ENCODE peak calls at places on chromosomes 7 and 10, in seven cellular contexts. O is H9, S is mesendoderm, E is neuronal stem cell, N is IMR-90, R is mesenchymal stem cell, Q is H1. D is an unnamed sample.

GRCh38 chr7:22142593-22142992 is 196.9 kb upstream of the CDCA7L start:
- DNase-seq in R (no peak), N (no peak), Q (no peak), E (no peak), O (no peak), S (peak; percentile 66), D (no peak)

GRCh38 chr10:99766282-99766681 is 16.2 kb upstream of the ABCC2 start:
- DNase-seq in R (no peak), N (no peak), E (no peak), O (no peak), S (no peak), Q (no peak), D (no peak)

GRCh38 chr7:134992626-134993179 is 6.4 kb downstream of the AGBL3 start:
- DNase-seq in N (peak; percentile 52), O (no peak), R (no peak), S (no peak), E (no peak), Q (no peak), D (no peak)

GRCh38 chr7:11714205-11714604 is 117.8 kb downstream of the THSD7A start:
- DNase-seq in E (no peak), Q (no peak), R (no peak), N (no peak), S (no peak), O (no peak), D (no peak)

GRCh38 chr7:18515067-18515466 is 19.5 kb downstream of the HDAC9 start:
- DNase-seq in O (no peak), N (peak; percentile 67), R (no peak), E (no peak), S (no peak), Q (no peak), D (no peak)

GRCh38 chr10:110802551-110803238 is 69.0 kb upstream of the PDCD4 start:
- DNase-seq in O (no peak), S (peak; percentile 35), Q (no peak), E (no peak), N (peak; percentile 94), R (peak; percentile 85), D (no peak)

GRCh38 chr7:90262438-90262837 is 17.5 kb downstream of the CFAP69 start:
- DNase-seq in S (no peak), E (no peak), O (no peak), N (peak; percentile 35), Q (no peak), R (peak; percentile 20), D (no peak)

GRCh38 chr10:87608756-87609155 is 50.9 kb upstream of the PAPSS2 start:
- DNase-seq in S (peak; percentile 48), O (no peak), E (no peak), R (no peak), Q (no peak), N (no peak), D (peak; percentile 25)

GRCh38 chr10:31808258-31809218 is 120.1 kb downstream of the ARHGAP12 start:
- DNase-seq in E (peak; percentile 47), N (peak; percentile 80), S (peak; percentile 46), Q (no peak), R (peak; percentile 80), O (no peak), D (no peak)

GRCh38 chr7:28954446-28954845 is 3.7 kb downstream of the TRIL start:
- DNase-seq in S (no peak), Q (no peak), R (peak; percentile 59), E (no peak), N (no peak), O (no peak), D (no peak)

GRCh38 chr7:96521068-96521629 is 188.5 kb downstream of the SEM1 start:
- DNase-seq in N (no peak), S (no peak), Q (no peak), R (no peak), E (no peak), O (no peak), D (no peak)

GRCh38 chr10:128540806-128541739 is 414.9 kb upstream of the MKI67 start:
- DNase-seq in S (peak; percentile 56), N (no peak), Q (peak; percentile 66), E (peak; percentile 36), R (peak; percentile 19), O (peak; percentile 92), D (peak; percentile 38)

GRCh38 chr7:1857487-1858425 is 187.7 kb downstream of the ELFN1 start:
- DNase-seq in Q (no peak), N (no peak), O (no peak), S (no peak), E (no peak), R (no peak), D (no peak)

GRCh38 chr10:116765549-116766162 is 23.3 kb upstream of the HSPA12A start:
- DNase-seq in E (no peak), S (no peak), O (peak; percentile 48), Q (no peak), N (no peak), R (no peak), D (peak; percentile 18)

GRCh38 chr7:79893991-79894390 is 240.6 kb upstream of the GNAI1 start:
- DNase-seq in Q (no peak), N (peak; percentile 48), O (no peak), S (no peak), R (no peak), E (no peak), D (no peak)

GRCh38 chr7:27122075-27122910 is 8.3 kb downstream of the HOXA4 start:
- DNase-seq in O (no peak), N (peak; percentile 41), R (no peak), S (no peak), E (no peak), Q (no peak), D (no peak)

GRCh38 chr10:570631-571565 is 118.6 kb downstream of the DIP2C start:
- DNase-seq in Q (no peak), O (peak; percentile 24), N (no peak), E (no peak), S (no peak), R (no peak), D (no peak)

GRCh38 chr10:8544057-8544380 is 489.5 kb downstream of the GATA3 start:
- DNase-seq in O (no peak), Q (no peak), R (no peak), S (no peak), N (no peak), E (no peak), D (peak; percentile 97)

GRCh38 chr7:42152353-42153205 is 84.4 kb downstream of the GLI3 start:
- DNase-seq in E (peak; percentile 85), R (no peak), N (no peak), Q (no peak), O (no peak), S (no peak), D (peak; percentile 40)

GRCh38 chr10:110843031-110843430 is 28.7 kb upstream of the PDCD4 start:
- DNase-seq in O (no peak), R (no peak), N (no peak), E (no peak), Q (no peak), S (no peak), D (no peak)

GRCh38 chr10:96642973-96643372 is 56.2 kb upstream of the TM9SF3 start:
- DNase-seq in Q (peak; percentile 13), R (no peak), N (peak; percentile 31), O (peak; percentile 67), S (peak; percentile 52), E (peak; percentile 29), D (peak; percentile 95)

GRCh38 chr7:1569440-1569832 is 396 bp downstream of the PSMG3 start:
- DNase-seq in O (no peak), Q (no peak), E (no peak), R (peak; percentile 17), S (no peak), N (no peak), D (no peak)

GRCh38 chr10:96073722-96074121 is 30.3 kb downstream of the CCNJ start:
- DNase-seq in N (peak; percentile 85), Q (no peak), E (no peak), S (no peak), O (no peak), R (peak; percentile 41), D (peak; percentile 97)

DNA sequence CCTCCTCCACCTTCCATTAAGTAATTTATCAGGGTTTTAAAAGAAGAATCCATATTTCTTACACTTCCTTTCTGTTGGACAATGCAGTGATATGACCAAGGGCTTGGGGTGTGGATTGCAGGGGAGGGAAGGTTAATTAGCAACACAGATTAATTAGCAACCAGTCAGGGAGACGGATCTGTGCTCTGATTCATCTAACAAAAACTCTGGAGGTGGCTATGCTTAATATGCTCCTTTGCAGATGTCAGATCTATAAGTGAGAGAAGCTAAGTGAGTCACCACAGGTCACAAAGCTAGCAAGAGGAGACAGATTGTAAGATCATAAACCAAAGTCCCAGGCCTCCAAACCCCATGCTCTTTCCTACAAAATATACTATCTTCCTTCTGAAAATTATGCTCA is 178.8 kb upstream of the ITGB1 start:
- DNase-seq in N (peak; percentile 78), Q (no peak), E (no peak), R (peak; percentile 45), S (no peak), O (no peak), D (peak; percentile 28)
- H3K4me2 ChIP-seq in N (peak overlapping the region; percentile 28), Q (no peak overlapping the region), E (no peak overlapping the region), R (no peak overlapping the region), S (no peak overlapping the region), O (no peak overlapping the region), D (no peak overlapping the region)

GRCh38 chr10:29921071-29921446 is 138.3 kb downstream of the JCAD start:
- DNase-seq in O (no peak), S (no peak), N (no peak), R (no peak), Q (no peak), E (no peak), D (no peak)
- H4K8ac ChIP-seq in O (no peak overlapping the region), S (no peak overlapping the region), N (no peak overlapping the region), R (no peak overlapping the region), Q (no peak overlapping the region), E (no peak overlapping the region), D (no peak overlapping the region)

GRCh38 chr7:137685439-137686164 is 161.2 kb downstream of the DGKI start:
- DNase-seq in E (no peak), R (no peak), S (no peak), N (no peak), Q (no peak), O (no peak), D (no peak)

GRCh38 chr7:137681657-137682562 is 164.9 kb downstream of the DGKI start:
- DNase-seq in R (peak; percentile 69), N (peak; percentile 92), O (no peak), S (no peak), Q (no peak), E (no peak), D (peak; percentile 78)

GRCh38 chr7:137684316-137684715 is 162.5 kb downstream of the DGKI start:
- DNase-seq in O (no peak), E (no peak), R (no peak), S (no peak), Q (no peak), N (no peak), D (peak; percentile 63)

GRCh38 chr7:137684776-137685175 is 162.0 kb downstream of the DGKI start:
- DNase-seq in Q (no peak), R (no peak), N (no peak), O (no peak), E (no peak), S (no peak), D (no peak)

DNA sequence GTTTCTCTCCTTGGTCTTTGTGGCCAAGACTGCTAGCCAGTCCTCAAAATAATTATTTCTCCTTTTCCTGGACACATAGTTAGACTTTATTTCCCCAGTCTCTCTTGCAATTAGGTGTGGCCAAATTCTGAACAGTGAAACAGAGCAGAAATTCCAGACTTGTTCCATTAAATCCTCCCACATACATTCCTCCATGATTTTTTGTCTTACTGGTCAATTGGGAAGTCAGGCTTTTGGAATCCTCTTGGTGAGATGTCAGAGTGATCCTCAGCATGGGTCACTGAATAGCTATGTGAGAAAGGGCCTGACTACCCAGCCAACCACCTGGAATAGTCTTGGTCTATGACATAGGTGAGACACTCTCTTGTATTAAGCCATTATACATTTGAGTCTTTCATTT is 164.2 kb downstream of the DGKI start:
- DNase-seq in E (no peak), Q (no peak), S (no peak), O (no peak), R (no peak), N (peak; percentile 88), D (peak; percentile 84)
- H3K4me2 ChIP-seq in E (no peak overlapping the region), Q (no peak overlapping the region), S (no peak overlapping the region), O (no peak overlapping the region), R (no peak overlapping the region), N (peak overlapping the region; percentile 40), D (no peak overlapping the region)

GRCh38 chr10:124577651-124578050 is 116.0 kb downstream of the LHPP start:
- DNase-seq in E (no peak), N (no peak), R (no peak), S (no peak), Q (no peak), O (no peak), D (no peak)
- H4K8ac ChIP-seq in E (no peak overlapping the region), N (no peak overlapping the region), R (no peak overlapping the region), S (no peak overlapping the region), Q (no peak overlapping the region), O (no peak overlapping the region), D (no peak overlapping the region)

D was measured in trophoblast cell.